ENCODE peak calls at places on chromosomes 13 and 19, in five cellular contexts. C is HFF-Myc, X is adrenal gland, N is fibroblast of lung, G is epithelial cell of proximal tubule. Y is an unnamed sample.

GRCh38 chr13:37127706-37128241 is 22.3 kb upstream of the CSNK1A1L start:
- DNase-seq in C (peak), X (no peak), N (peak), G (no peak), Y (no peak)

GRCh38 chr13:105538346-105538745 is 997.1 kb downstream of the EFNB2 start:
- DNase-seq in C (no peak), X (no peak), N (no peak), G (no peak), Y (no peak)

GRCh38 chr13:44904982-44905381 is 84.3 kb downstream of the NUFIP1 start:
- DNase-seq in C (peak), X (peak), N (peak), G (no peak), Y (no peak)

GRCh38 chr13:39956036-39956435 is 300.6 kb downstream of the COG6 start:
- DNase-seq in C (no peak), X (no peak), N (no peak), G (no peak), Y (no peak)

GRCh38 chr19:3184847-3185481 is 766 bp upstream of the NCLN start:
- DNase-seq in C (no peak), X (peak), N (no peak), G (no peak), Y (peak)

GRCh38 chr13:104460553-104460952 is 1394.3 kb upstream of the SLC10A2 start:
- DNase-seq in C (no peak), X (no peak), N (peak), G (no peak), Y (no peak)

GRCh38 chr13:30985637-30986205 is 53.3 kb downstream of the TEX26 start:
- DNase-seq in C (peak), X (no peak), N (peak), G (peak), Y (no peak)

GRCh38 chr13:74021507-74021906 is 112.7 kb downstream of the KLF12 start:
- DNase-seq in C (no peak), X (no peak), N (no peak), G (no peak), Y (no peak)

GRCh38 chr13:40026174-40026585 is 370.7 kb downstream of the COG6 start:
- DNase-seq in C (no peak), X (no peak), N (peak), G (no peak), Y (no peak)

GRCh38 chr13:45328661-45329105 is 12.3 kb downstream of the TPT1 start:
- DNase-seq in C (no peak), X (no peak), N (peak), G (no peak), Y (no peak)

GRCh38 chr19:49976496-49976895 is 15.5 kb upstream of the SIGLEC11 start:
- DNase-seq in C (no peak), X (no peak), N (no peak), G (no peak), Y (no peak)

GRCh38 chr19:19591133-19591825 is 27.2 kb downstream of the PBX4 start:
- DNase-seq in C (peak), X (peak), N (peak), G (peak), Y (no peak)

GRCh38 chr13:39273953-39274352 is 235.7 kb downstream of the NHLRC3 start:
- DNase-seq in C (no peak), X (no peak), N (peak), G (no peak), Y (no peak)

GRCh38 chr19:3784607-3785463 is 1.3 kb downstream of the MATK start:
- DNase-seq in C (no peak), X (no peak), N (no peak), G (no peak), Y (no peak)

GRCh38 chr13:28117689-28118377 is 17.5 kb upstream of the FLT3 start:
- DNase-seq in C (no peak), X (peak), N (no peak), G (no peak), Y (no peak)

GRCh38 chr19:35427187-35427586 is 20.9 kb upstream of the FFAR2 start:
- DNase-seq in C (no peak), X (no peak), N (no peak), G (no peak), Y (no peak)

GRCh38 chr13:21902709-21903098 is 231.8 kb downstream of the FGF9 start:
- DNase-seq in C (no peak), X (no peak), N (no peak), G (no peak), Y (no peak)

GRCh38 chr13:25037057-25037813 is 58.7 kb upstream of the PABPC3 start:
- DNase-seq in C (peak), X (peak), N (peak), G (peak), Y (no peak)

DNA sequence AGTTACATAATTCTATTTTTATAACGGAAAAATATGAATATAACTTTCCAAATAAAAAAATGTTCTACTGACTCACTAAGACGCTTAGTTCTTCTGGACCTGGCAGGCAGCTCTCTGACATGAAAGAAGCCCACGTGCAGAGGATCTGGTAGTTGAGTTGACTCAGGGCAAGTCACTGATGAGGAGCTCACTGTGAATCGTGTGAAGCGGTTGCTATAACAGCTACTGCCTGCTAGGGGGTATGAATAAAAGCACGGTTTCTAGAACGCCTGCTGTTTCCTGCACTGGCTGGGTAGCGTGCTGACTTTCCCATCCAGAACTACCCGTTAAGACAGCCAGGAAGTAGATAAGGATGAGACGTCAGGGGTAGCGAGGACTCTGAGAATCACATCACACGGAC is 54.7 kb upstream of the WASF3 start:
- DNase-seq in C (peak), X (no peak), N (peak), G (no peak), Y (no peak)
- TF ChIP-seq CTCF in C (no peak), X (no peak), N (peak), G (no peak), Y (no peak)

DNA sequence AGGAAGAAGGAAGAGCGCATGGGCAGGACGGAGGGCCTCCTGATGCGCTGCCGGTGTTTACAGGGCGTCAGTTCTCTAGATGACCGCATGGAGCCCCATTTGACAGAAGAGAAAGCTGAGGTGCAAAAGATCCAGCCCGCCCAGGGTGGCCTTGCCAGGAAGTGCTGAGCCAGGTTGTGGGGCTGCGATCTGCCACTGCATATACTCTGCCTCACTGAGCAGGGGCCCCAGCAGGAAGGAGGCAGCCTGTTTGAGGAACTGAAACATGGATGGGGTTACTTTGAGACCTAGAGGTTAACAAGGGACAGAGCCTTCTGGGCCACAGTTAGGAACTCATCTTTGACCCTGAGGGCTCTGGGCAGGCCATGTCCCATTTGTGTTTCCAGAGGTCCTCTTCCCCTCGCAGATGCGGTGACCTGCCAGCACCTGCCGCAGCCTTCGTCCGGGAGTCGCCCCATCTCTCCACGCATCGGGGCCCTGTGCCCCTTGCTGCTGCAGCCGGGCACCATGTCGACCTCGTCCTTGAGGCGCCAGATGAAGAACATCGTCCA is 3.2 kb downstream of the EPN1 start:
- DNase-seq in C (no peak), X (peak), N (no peak), G (no peak), Y (no peak)
- TF ChIP-seq CTCF in C (no peak), X (no peak), N (no peak), G (no peak), Y (no peak)

DNA sequence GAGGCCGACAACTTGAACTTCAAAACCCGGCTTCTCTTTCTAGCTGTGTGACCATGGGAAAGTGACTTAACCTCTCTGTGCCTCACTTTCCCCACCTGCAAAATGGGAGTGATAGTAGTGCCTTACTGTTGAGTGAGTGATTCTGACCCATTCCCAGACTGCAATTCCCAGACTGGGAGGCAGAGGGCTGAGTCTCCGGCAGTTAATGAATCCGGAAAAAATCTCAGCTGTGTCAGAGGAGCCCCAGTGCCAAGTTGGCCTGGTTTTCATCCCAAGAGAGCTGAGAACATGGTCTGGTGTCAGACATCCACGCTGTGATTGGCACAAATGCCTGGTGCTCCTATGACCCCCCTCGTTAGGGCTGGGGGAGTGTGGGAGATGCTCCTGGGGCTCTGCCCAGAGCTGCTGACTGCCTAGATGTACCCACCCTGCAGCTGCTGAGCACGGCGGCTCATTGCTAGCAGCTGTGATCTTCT is 50.0 kb downstream of the PIN1 start:
- DNase-seq in C (no peak), X (no peak), N (peak), G (no peak), Y (no peak)
- TF ChIP-seq CTCF in C (peak), X (peak), N (peak), G (peak), Y (no peak)

GRCh38 chr19:56837492-56837891 is 3.0 kb downstream of the PEG3 start:
- DNase-seq in C (no peak), X (peak), N (no peak), G (no peak), Y (peak)
- TF ChIP-seq CTCF in C (peak), X (peak), N (peak), G (peak), Y (no peak)

GRCh38 chr13:50589651-50590054 is 253.8 kb downstream of the DLEU7 start:
- DNase-seq in C (peak), X (peak), N (peak), G (peak), Y (no peak)
- TF ChIP-seq CTCF in C (no peak), X (no peak), N (no peak), G (no peak), Y (no peak)

DNA sequence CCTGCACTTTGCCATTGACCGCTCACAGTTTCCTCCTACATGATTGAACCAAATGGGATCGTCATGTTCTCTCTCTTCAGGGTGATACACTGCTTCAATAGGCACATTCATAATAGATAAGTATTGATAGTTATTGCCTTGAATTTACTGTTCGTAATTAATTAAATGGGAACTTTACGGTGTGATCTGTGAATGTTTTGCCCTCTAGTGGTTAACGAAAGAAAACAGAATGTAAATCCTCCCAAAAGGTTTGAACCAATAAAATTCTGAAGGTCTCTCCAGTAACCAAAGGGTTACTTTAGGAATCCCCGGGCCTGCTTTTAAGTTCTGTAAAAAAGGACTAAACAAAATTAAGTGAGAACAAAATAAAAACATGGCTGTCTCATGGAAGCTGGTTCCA is 389.3 kb downstream of the DACH1 start:
- DNase-seq in C (no peak), X (no peak), N (peak), G (no peak), Y (no peak)
- TF ChIP-seq CTCF in C (peak), X (no peak), N (peak), G (peak), Y (no peak)

DNA sequence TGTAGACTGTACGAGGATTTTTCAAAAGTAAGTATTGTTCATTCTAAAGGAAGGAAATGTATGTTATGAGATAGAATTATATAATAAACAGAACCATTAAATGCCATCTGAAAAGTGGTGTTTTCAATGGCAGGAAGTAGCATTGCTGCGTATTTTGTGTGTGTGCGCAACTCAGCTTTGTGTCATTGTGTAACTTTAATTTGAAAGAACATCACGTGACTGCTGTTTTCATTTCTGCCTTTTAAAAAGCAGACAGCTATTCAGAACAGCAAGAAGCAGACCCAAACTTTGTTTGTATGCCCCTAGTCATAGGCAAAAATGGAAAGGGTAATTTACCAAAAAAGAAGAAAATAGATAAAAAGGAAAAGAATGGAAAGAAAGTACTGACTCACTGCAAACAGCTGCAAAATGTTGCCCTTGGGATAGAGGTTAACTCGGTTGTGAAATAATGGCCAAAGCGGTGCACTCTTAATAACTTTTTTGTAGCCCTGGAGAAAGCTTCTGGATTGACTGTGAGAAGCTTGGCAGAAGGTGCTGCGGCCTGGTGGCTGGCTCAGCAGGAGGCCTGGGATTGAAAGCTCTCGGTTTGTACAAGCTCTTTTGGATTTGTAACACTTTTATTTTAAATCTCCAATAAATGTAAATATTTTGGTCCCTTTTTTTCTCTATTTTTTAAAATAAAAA is 97.3 kb downstream of the GGACT start:
- DNase-seq in C (no peak), X (peak), N (peak), G (no peak), Y (no peak)
- TF ChIP-seq CTCF in C (no peak), X (peak), N (peak), G (peak), Y (no peak)

DNA sequence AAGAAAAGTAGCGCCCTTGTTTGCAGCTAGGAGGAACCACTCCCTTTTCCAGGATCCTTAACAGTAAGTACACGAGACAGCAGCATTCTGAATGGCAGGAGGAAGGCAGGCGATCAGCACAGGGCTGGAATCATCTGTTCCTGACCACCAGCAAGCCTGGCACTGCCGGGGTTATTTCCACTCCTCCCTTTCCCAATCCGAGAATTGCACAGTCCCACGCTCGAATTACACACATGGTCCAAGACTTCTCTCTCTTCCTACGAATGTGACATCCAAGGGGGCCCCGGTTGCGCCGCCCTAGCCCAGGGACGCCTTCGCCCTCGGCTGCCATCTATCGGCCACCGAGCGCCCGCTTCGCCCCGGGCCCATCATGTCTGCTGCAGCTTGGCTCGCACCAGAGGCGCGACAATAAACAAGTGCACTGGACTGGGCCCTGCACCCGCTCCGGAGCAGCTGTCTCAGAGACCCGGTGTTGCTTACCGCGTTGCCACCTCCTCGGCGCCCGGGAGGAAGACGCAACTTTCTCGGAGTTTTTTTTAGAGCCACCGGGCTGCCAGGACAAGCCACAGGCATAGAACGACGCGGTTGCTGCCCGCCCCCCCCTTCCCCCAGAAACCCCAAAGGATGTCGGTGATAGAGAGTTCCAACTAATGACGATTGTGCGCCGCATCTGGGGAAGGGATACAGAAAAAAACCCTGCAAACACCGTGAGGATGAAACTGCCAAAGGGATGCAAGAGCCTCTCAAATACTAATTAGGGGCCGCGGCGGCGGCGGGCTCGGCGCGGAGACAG is at the start of gene SLITRK5:
- DNase-seq in C (no peak), X (peak), N (peak), G (peak), Y (peak)
- TF ChIP-seq CTCF in C (peak), X (peak), N (peak), G (peak), Y (no peak)

GRCh38 chr13:67763316-67763715 is 533.2 kb upstream of the PCDH9 start:
- DNase-seq in C (no peak), X (no peak), N (no peak), G (no peak), Y (no peak)

GRCh38 chr13:67769063-67769986 is 539.2 kb upstream of the PCDH9 start:
- DNase-seq in C (no peak), X (no peak), N (no peak), G (no peak), Y (no peak)

GRCh38 chr13:67769987-67770341 is 539.8 kb upstream of the PCDH9 start:
- DNase-seq in C (no peak), X (no peak), N (no peak), G (no peak), Y (no peak)

GRCh38 chr13:67763984-67764383 is 533.8 kb upstream of the PCDH9 start:
- DNase-seq in C (no peak), X (no peak), N (no peak), G (no peak), Y (no peak)
- TF ChIP-seq CTCF in C (no peak), X (no peak), N (no peak), G (no peak), Y (no peak)

Y was measured in omental fat pad.